ENCODE peak calls at places on chromosome 9, in eight cellular contexts. H is HL-60, I is AG09309, T is upper lobe of right lung, V is PC-3, Z is GM12865, A is psoas muscle, X is lung. C is an unnamed sample.

GRCh38 chr9:128702949-128703615 is 779 bp downstream of the PKN3 start:
- DNase-seq in H (no peak), I (no peak), T (peak), V (no peak), Z (no peak), A (peak), X (no peak), C (no peak)

GRCh38 chr9:110744753-110745522 is 76.3 kb downstream of the MUSK start:
- DNase-seq in H (no peak), I (peak), T (no peak), V (peak), Z (no peak), A (peak), X (no peak), C (no peak)

GRCh38 chr9:90300901-90301688 is 341.5 kb downstream of the DIRAS2 start:
- DNase-seq in H (no peak), I (peak), T (no peak), V (peak), Z (no peak), A (peak), X (no peak), C (no peak)

GRCh38 chr9:134205636-134206316 is 41.4 kb upstream of the RNU6ATAC start:
- DNase-seq in H (no peak), I (no peak), T (peak), V (no peak), Z (no peak), A (peak), X (no peak), C (no peak)

GRCh38 chr9:10005206-10005605 is 607.6 kb downstream of the PTPRD start:
- DNase-seq in H (no peak), I (no peak), T (no peak), V (no peak), Z (no peak), A (no peak), X (no peak), C (no peak)

GRCh38 chr9:33850677-33851076 is 33.7 kb downstream of the UBE2R2 start:
- DNase-seq in H (no peak), I (no peak), T (no peak), V (peak), Z (no peak), A (no peak), X (no peak), C (no peak)

GRCh38 chr9:16068476-16068875 is 515.6 kb downstream of the CCDC171 start:
- DNase-seq in H (no peak), I (no peak), T (no peak), V (no peak), Z (no peak), A (no peak), X (no peak), C (no peak)

GRCh38 chr9:105307731-105308130 is 63.3 kb downstream of the SLC44A1 start:
- DNase-seq in H (no peak), I (no peak), T (no peak), V (no peak), Z (no peak), A (no peak), X (no peak), C (no peak)

GRCh38 chr9:33843312-33843950 is 26.5 kb downstream of the UBE2R2 start:
- DNase-seq in H (no peak), I (no peak), T (no peak), V (no peak), Z (no peak), A (no peak), X (no peak), C (no peak)

GRCh38 chr9:21030389-21031035 is 928 bp downstream of the HACD4 start:
- DNase-seq in H (no peak), I (peak), T (no peak), V (peak), Z (peak), A (no peak), X (no peak), C (no peak)

GRCh38 chr9:93261281-93261680 is 77.3 kb downstream of the WNK2 start:
- DNase-seq in H (no peak), I (no peak), T (peak), V (no peak), Z (no peak), A (no peak), X (no peak), C (no peak)

GRCh38 chr9:76996700-76997099 is 22.8 kb upstream of the FOXB2 start:
- DNase-seq in H (no peak), I (no peak), T (no peak), V (peak), Z (peak), A (peak), X (no peak), C (peak)

GRCh38 chr9:120386390-120387131 is 193.4 kb downstream of the CDK5RAP2 start:
- DNase-seq in H (no peak), I (no peak), T (no peak), V (no peak), Z (no peak), A (no peak), X (no peak), C (no peak)

GRCh38 chr9:7042124-7042523 is 284.4 kb downstream of the KDM4C start:
- DNase-seq in H (no peak), I (peak), T (no peak), V (peak), Z (no peak), A (no peak), X (no peak), C (no peak)

GRCh38 chr9:131854334-131854733 is 114.5 kb upstream of the RAPGEF1 start:
- DNase-seq in H (peak), I (no peak), T (no peak), V (no peak), Z (no peak), A (no peak), X (no peak), C (no peak)

GRCh38 chr9:121737481-121737931 is 86.1 kb downstream of the DAB2IP start:
- DNase-seq in H (no peak), I (no peak), T (no peak), V (no peak), Z (no peak), A (no peak), X (no peak), C (no peak)

GRCh38 chr9:1235650-1236401 is 185.7 kb downstream of the DMRT2 start:
- DNase-seq in H (no peak), I (no peak), T (no peak), V (no peak), Z (no peak), A (no peak), X (no peak), C (no peak)

GRCh38 chr9:92943062-92943616 is 4.2 kb upstream of the FGD3 start:
- DNase-seq in H (no peak), I (no peak), T (peak), V (no peak), Z (no peak), A (peak), X (no peak), C (no peak)

GRCh38 chr9:121284733-121285451 is 16.9 kb downstream of the GSN start:
- DNase-seq in H (no peak), I (no peak), T (peak), V (no peak), Z (no peak), A (no peak), X (no peak), C (no peak)

GRCh38 chr9:108671156-108671555 is 184.6 kb downstream of the ACTL7B start:
- DNase-seq in H (peak), I (no peak), T (no peak), V (peak), Z (no peak), A (no peak), X (no peak), C (no peak)

GRCh38 chr9:84136119-84136868 is 155.7 kb downstream of the RMI1 start:
- DNase-seq in H (no peak), I (no peak), T (no peak), V (peak), Z (no peak), A (no peak), X (no peak), C (no peak)

GRCh38 chr9:82130331-82131042 is 141.9 kb downstream of the SPATA31D1 start:
- DNase-seq in H (no peak), I (no peak), T (no peak), V (no peak), Z (no peak), A (no peak), X (no peak), C (no peak)

GRCh38 chr9:115930472-115930871 is 223.1 kb upstream of the PAPPA start:
- DNase-seq in H (no peak), I (no peak), T (no peak), V (no peak), Z (no peak), A (no peak), X (no peak), C (no peak)

GRCh38 chr9:90287567-90288274 is 354.9 kb downstream of the DIRAS2 start:
- DNase-seq in H (no peak), I (no peak), T (no peak), V (no peak), Z (peak), A (no peak), X (no peak), C (no peak)

GRCh38 chr9:120914953-120915352 is 11.6 kb downstream of the TRAF1 start:
- DNase-seq in H (no peak), I (no peak), T (no peak), V (peak), Z (no peak), A (no peak), X (no peak), C (no peak)

GRCh38 chr9:88988796-88989641 is 2.2 kb upstream of the S1PR3 start:
- DNase-seq in H (peak), I (peak), T (no peak), V (no peak), Z (peak), A (no peak), X (no peak), C (peak)

GRCh38 chr9:111979561-111979960 is 82.9 kb downstream of the UGCG start:
- DNase-seq in H (no peak), I (no peak), T (no peak), V (peak), Z (no peak), A (no peak), X (no peak), C (no peak)

GRCh38 chr9:124502711-124503702 is 4.2 kb downstream of the NR5A1 start:
- DNase-seq in H (no peak), I (no peak), T (no peak), V (no peak), Z (no peak), A (no peak), X (no peak), C (no peak)

GRCh38 chr9:95447660-95448420 is 68.9 kb downstream of the PTCH1 start:
- DNase-seq in H (no peak), I (no peak), T (no peak), V (no peak), Z (no peak), A (no peak), X (no peak), C (no peak)

GRCh38 chr9:96163712-96164111 is 138.3 kb downstream of the HSD17B3 start:
- DNase-seq in H (peak), I (no peak), T (no peak), V (no peak), Z (no peak), A (no peak), X (no peak), C (no peak)

GRCh38 chr9:31027678-31028077 is 1356.8 kb upstream of the ACO1 start:
- DNase-seq in H (no peak), I (no peak), T (no peak), V (no peak), Z (no peak), A (no peak), X (no peak), C (no peak)

GRCh38 chr9:4762108-4762888 is 21.3 kb upstream of the AK3 start:
- DNase-seq in H (peak), I (peak), T (peak), V (peak), Z (peak), A (peak), X (peak), C (peak)
- H3K4me3 ChIP-seq in H (peak), I (no peak), T (peak), V (peak), Z (peak), A (peak), X (no peak), C (no peak)

DNA sequence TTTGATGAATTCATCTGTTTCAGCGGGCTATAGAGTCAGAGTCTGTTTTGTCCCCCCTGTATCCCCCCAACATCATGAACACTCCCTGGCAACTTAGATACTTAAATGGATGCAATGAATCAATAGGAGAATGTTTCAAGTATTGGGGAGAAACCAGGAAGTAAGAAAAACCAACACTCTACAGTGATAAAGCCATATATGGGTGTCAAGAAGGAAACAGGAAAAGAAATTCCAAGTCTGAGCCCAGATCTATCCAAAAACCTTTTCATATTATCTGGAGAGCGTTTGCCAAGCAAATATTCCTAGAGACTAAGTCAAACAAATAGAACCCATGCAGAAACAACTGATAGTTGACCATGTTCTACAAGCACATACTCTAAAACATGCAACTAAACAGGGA is 2.3 kb upstream of the GNAQ start:
- DNase-seq in H (no peak), I (no peak), T (no peak), V (no peak), Z (no peak), A (no peak), X (no peak), C (no peak)
- H3K4me3 ChIP-seq in H (no peak), I (no peak), T (no peak), V (peak), Z (no peak), A (no peak), X (no peak), C (no peak)

DNA sequence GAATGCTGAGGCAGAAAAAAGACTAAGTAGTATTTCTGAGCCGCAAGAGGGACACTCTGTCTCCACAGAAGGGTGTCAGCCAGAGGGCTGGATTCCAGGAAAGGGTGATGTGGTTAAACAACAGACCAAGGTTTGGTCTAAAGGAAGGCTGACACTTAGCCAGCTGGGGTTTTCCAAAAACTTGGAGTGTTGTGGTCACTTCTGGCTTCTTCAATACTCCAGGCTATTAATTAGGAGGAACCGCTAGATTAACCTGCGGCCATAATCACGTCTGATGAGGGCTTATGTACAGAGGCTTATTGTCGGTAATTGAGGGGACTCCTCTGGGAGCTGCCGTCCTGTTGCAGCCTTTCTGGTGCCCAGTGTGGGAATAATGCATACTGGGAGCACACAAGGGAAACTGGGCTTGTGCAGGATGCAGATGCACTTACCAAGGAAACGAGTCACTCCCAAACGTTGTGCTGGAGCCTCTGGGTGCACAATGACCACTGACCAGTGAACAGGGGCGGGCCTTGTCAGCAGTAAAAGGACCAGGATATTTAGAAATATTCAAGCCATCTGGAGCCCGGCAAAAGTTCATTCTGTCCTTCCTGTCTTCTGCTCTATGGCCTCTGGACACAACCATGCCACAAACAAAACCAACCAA is 70.2 kb upstream of the TUT7 start:
- DNase-seq in H (no peak), I (no peak), T (no peak), V (no peak), Z (no peak), A (no peak), X (no peak), C (no peak)
- H3K4me3 ChIP-seq in H (no peak), I (no peak), T (no peak), V (no peak), Z (no peak), A (no peak), X (no peak), C (no peak)

GRCh38 chr9:127187231-127187956 is 65.0 kb upstream of the ANGPTL2 start:
- DNase-seq in H (no peak), I (peak), T (peak), V (peak), Z (no peak), A (peak), X (peak), C (no peak)
- H3K4me3 ChIP-seq in H (no peak), I (no peak), T (no peak), V (peak), Z (no peak), A (no peak), X (no peak), C (no peak)

GRCh38 chr9:129899620-129900019 is 64.4 kb downstream of the USP20 start:
- DNase-seq in H (no peak), I (no peak), T (no peak), V (no peak), Z (no peak), A (no peak), X (no peak), C (no peak)

GRCh38 chr9:129894106-129894823 is 59.0 kb downstream of the USP20 start:
- DNase-seq in H (no peak), I (no peak), T (no peak), V (no peak), Z (peak), A (no peak), X (no peak), C (peak)

GRCh38 chr9:129897263-129897662 is 62.0 kb downstream of the USP20 start:
- DNase-seq in H (no peak), I (no peak), T (no peak), V (no peak), Z (no peak), A (no peak), X (no peak), C (no peak)

GRCh38 chr9:129898205-129898604 is 62.9 kb downstream of the USP20 start:
- DNase-seq in H (no peak), I (no peak), T (peak), V (peak), Z (no peak), A (no peak), X (no peak), C (no peak)

GRCh38 chr9:129895376-129896268 is 60.4 kb downstream of the USP20 start:
- DNase-seq in H (no peak), I (no peak), T (no peak), V (no peak), Z (no peak), A (no peak), X (no peak), C (peak)
- H3K4me3 ChIP-seq in H (no peak), I (no peak), T (no peak), V (no peak), Z (no peak), A (no peak), X (no peak), C (no peak)